ENCODE peak calls at places on chromosomes 6 and 20, in ten cellular contexts. G is nephron progenitor cell; J is NCI-H1105; E is renal cortical epithelial cell; T is naive thymus-derived CD8-positive, alpha-beta T cell; S is GF-D8; R is OCI-M1; A is A172; V is T follicular helper cell; K is HFFc6. D is an unnamed sample.

GRCh38 chr6:17013701-17014100 is 88.1 kb upstream of the STMND1 start:
- DNase-seq in J (no peak), A (peak; percentile 78), R (no peak), S (no peak), V (no peak), G (no peak), E (peak; percentile 3), K (peak; percentile 89), T (no peak), D (peak; percentile 69)

GRCh38 chr6:43575105-43575771 is 600 bp downstream of the XPO5 start:
- DNase-seq in J (peak; percentile 36), T (peak; percentile 2), S (no peak), E (peak; percentile 18), V (no peak), R (peak; percentile 72), K (no peak), G (peak; percentile 69), A (no peak), D (peak; percentile 44)

GRCh38 chr20:13868331-13868730 is 83.5 kb downstream of the NDUFAF5 start:
- DNase-seq in J (no peak), R (no peak), S (peak; percentile 93), E (peak; percentile 2), A (no peak), K (peak; percentile 76), T (no peak), G (no peak), V (no peak), D (no peak)

GRCh38 chr6:149453597-149454340 is 31.0 kb downstream of the ZC3H12D start:
- DNase-seq in R (no peak), S (no peak), A (no peak), T (no peak), V (no peak), K (no peak), E (no peak), G (no peak), J (no peak), D (no peak)

GRCh38 chr6:11419763-11420453 is 117.6 kb upstream of the TMEM170B start:
- DNase-seq in K (no peak), G (no peak), S (no peak), A (no peak), T (no peak), V (no peak), E (no peak), R (no peak), J (no peak), D (no peak)

GRCh38 chr6:21887301-21888185 is 294.0 kb downstream of the SOX4 start:
- DNase-seq in S (no peak), E (peak; percentile 75), T (no peak), K (peak; percentile 5), A (peak; percentile 18), R (no peak), G (no peak), V (no peak), J (no peak), D (no peak)

GRCh38 chr20:38230957-38231785 is 29.4 kb downstream of the KIAA1755 start:
- DNase-seq in G (no peak), S (no peak), E (peak; percentile 35), T (no peak), V (no peak), A (no peak), K (no peak), J (no peak), R (no peak), D (no peak)

GRCh38 chr6:7615611-7616383 is 25.8 kb downstream of the SNRNP48 start:
- DNase-seq in S (no peak), E (peak; percentile 65), J (peak; percentile 52), R (peak; percentile 88), K (peak; percentile 50), T (peak; percentile 52), V (peak; percentile 10), A (peak; percentile 35), G (peak; percentile 30), D (peak; percentile 41)

GRCh38 chr6:41492261-41492891 is 53.8 kb upstream of the FOXP4 start:
- DNase-seq in S (no peak), A (no peak), G (peak; percentile 65), J (no peak), V (no peak), E (no peak), R (no peak), K (no peak), T (no peak), D (no peak)

GRCh38 chr6:17957488-17957887 is 29.9 kb downstream of the KIF13A start:
- DNase-seq in E (no peak), T (no peak), R (peak; percentile 41), J (no peak), G (no peak), K (no peak), V (no peak), A (no peak), S (no peak), D (no peak)

GRCh38 chr20:58630063-58630462 is 21.0 kb upstream of the STX16 start:
- DNase-seq in T (no peak), S (no peak), E (peak; percentile 55), K (peak; percentile 67), V (no peak), A (peak; percentile 77), R (no peak), J (no peak), G (no peak), D (peak; percentile 86)

GRCh38 chr6:124742971-124743370 is 219.3 kb upstream of the RNF217 start:
- DNase-seq in K (no peak), J (no peak), A (peak; percentile 33), E (peak; percentile 7), V (no peak), T (no peak), G (no peak), R (no peak), S (no peak), D (peak; percentile 44)

GRCh38 chr20:35002426-35003210 is 47.0 kb downstream of the MYH7B start:
- DNase-seq in K (no peak), J (no peak), V (no peak), G (no peak), A (no peak), T (no peak), S (no peak), E (no peak), R (no peak), D (no peak)

GRCh38 chr20:5061209-5061608 is 58.5 kb downstream of the PCNA start:
- DNase-seq in E (peak; percentile 80), A (peak; percentile 95), J (no peak), K (peak; percentile 21), T (no peak), G (no peak), R (no peak), V (no peak), S (no peak), D (peak; percentile 92)

GRCh38 chr6:620166-620565 is 36.7 kb downstream of the HUS1B start:
- DNase-seq in S (no peak), V (no peak), T (no peak), K (no peak), J (no peak), A (no peak), G (no peak), E (no peak), R (no peak), D (no peak)

GRCh38 chr20:57458400-57459160 is 66.4 kb downstream of the CTCFL start:
- DNase-seq in V (no peak), J (no peak), S (no peak), K (no peak), A (no peak), G (no peak), E (no peak), R (peak; percentile 19), T (no peak), D (no peak)

GRCh38 chr6:134640975-134641429 is 308.9 kb downstream of the ALDH8A1 start:
- DNase-seq in G (peak; percentile 69), R (peak; percentile 95), J (peak; percentile 31), A (peak; percentile 86), V (peak; percentile 63), S (peak; percentile 14), T (peak; percentile 78), E (peak; percentile 95), K (peak; percentile 91), D (peak; percentile 51)